ENCODE peak calls at places on chromosomes 5 and 9, in five cellular contexts. One of them, this sample, is unnamed. For H3K36me3, the result is how much of the 10 kb centered on the place peaks cover.

GRCh38 chr9:87193925-87194380 is 246.6 kb upstream of the GAS1 start:
- DNase-seq in PC-3: no peak
- DNase-seq in neural progenitor cell: no peak
- DNase-seq in tibial artery: no peak
- DNase-seq in sigmoid colon: no peak
- DNase-seq in this sample: no peak

GRCh38 chr9:93085676-93086075 is 10.3 kb upstream of the CARD19 start:
- DNase-seq in tibial artery: peak
- DNase-seq in neural progenitor cell: peak
- DNase-seq in sigmoid colon: peak
- DNase-seq in PC-3: no peak
- DNase-seq in this sample: peak

GRCh38 chr9:38068616-38068865 is 486 bp downstream of the SHB start:
- DNase-seq in neural progenitor cell: no peak
- DNase-seq in PC-3: peak
- DNase-seq in tibial artery: peak
- DNase-seq in sigmoid colon: peak
- DNase-seq in this sample: no peak

GRCh38 chr5:36575367-36575781 is 31.0 kb upstream of the SLC1A3 start:
- DNase-seq in sigmoid colon: no peak
- DNase-seq in tibial artery: no peak
- DNase-seq in PC-3: peak
- DNase-seq in neural progenitor cell: no peak
- DNase-seq in this sample: no peak

GRCh38 chr5:151223447-151224264 is at the start of gene CCDC69:
- DNase-seq in tibial artery: peak
- DNase-seq in sigmoid colon: peak
- DNase-seq in PC-3: peak
- DNase-seq in neural progenitor cell: peak
- DNase-seq in this sample: peak

GRCh38 chr9:132175431-132175830 is 13.6 kb downstream of the NTNG2 start:
- DNase-seq in tibial artery: no peak
- DNase-seq in sigmoid colon: no peak
- DNase-seq in neural progenitor cell: no peak
- DNase-seq in PC-3: no peak
- DNase-seq in this sample: no peak

GRCh38 chr5:59709833-59710232 is 183.7 kb downstream of the PDE4D start:
- DNase-seq in sigmoid colon: peak
- DNase-seq in PC-3: peak
- DNase-seq in tibial artery: no peak
- DNase-seq in neural progenitor cell: peak
- DNase-seq in this sample: no peak

GRCh38 chr5:135221696-135222095 is 177.3 kb downstream of the MACROH2A1 start:
- DNase-seq in tibial artery: peak
- DNase-seq in neural progenitor cell: no peak
- DNase-seq in PC-3: no peak
- DNase-seq in sigmoid colon: no peak
- DNase-seq in this sample: no peak

GRCh38 chr9:12878342-12878978 is 103.6 kb downstream of the LURAP1L start:
- DNase-seq in PC-3: peak
- DNase-seq in sigmoid colon: no peak
- DNase-seq in neural progenitor cell: no peak
- DNase-seq in tibial artery: no peak
- DNase-seq in this sample: no peak

GRCh38 chr5:176810687-176811501 is 535 bp downstream of the UNC5A start:
- DNase-seq in tibial artery: no peak
- DNase-seq in sigmoid colon: no peak
- DNase-seq in neural progenitor cell: no peak
- DNase-seq in PC-3: no peak
- DNase-seq in this sample: no peak

GRCh38 chr5:144307726-144308125 is 137.1 kb downstream of the KCTD16 start:
- DNase-seq in tibial artery: no peak
- DNase-seq in sigmoid colon: no peak
- DNase-seq in neural progenitor cell: no peak
- DNase-seq in PC-3: no peak
- DNase-seq in this sample: no peak

GRCh38 chr9:34686231-34686630 is 4.8 kb downstream of the CCL19 start:
- DNase-seq in tibial artery: no peak
- DNase-seq in sigmoid colon: no peak
- DNase-seq in neural progenitor cell: no peak
- DNase-seq in PC-3: no peak
- DNase-seq in this sample: no peak

GRCh38 chr5:179865471-179866240 is 7.0 kb upstream of the MRNIP start:
- DNase-seq in PC-3: no peak
- DNase-seq in tibial artery: no peak
- DNase-seq in neural progenitor cell: no peak
- DNase-seq in sigmoid colon: peak
- DNase-seq in this sample: no peak

GRCh38 chr5:607541-608285 is 4.4 kb upstream of the CEP72 start:
- DNase-seq in sigmoid colon: peak
- DNase-seq in PC-3: no peak
- DNase-seq in tibial artery: peak
- DNase-seq in neural progenitor cell: no peak
- DNase-seq in this sample: no peak

GRCh38 chr9:17631396-17631795 is 52.5 kb downstream of the SH3GL2 start:
- DNase-seq in PC-3: peak
- DNase-seq in tibial artery: no peak
- DNase-seq in neural progenitor cell: no peak
- DNase-seq in sigmoid colon: no peak
- DNase-seq in this sample: no peak

GRCh38 chr5:181171782-181172181 is 24.4 kb downstream of the OR2V2 start:
- DNase-seq in neural progenitor cell: no peak
- DNase-seq in sigmoid colon: no peak
- DNase-seq in PC-3: no peak
- DNase-seq in tibial artery: no peak
- DNase-seq in this sample: no peak

GRCh38 chr5:181170237-181170830 is 22.9 kb downstream of the OR2V2 start:
- DNase-seq in neural progenitor cell: peak
- DNase-seq in PC-3: no peak
- DNase-seq in sigmoid colon: no peak
- DNase-seq in tibial artery: peak
- DNase-seq in this sample: no peak

GRCh38 chr5:181170996-181171395 is 23.6 kb downstream of the OR2V2 start:
- DNase-seq in PC-3: no peak
- DNase-seq in tibial artery: no peak
- DNase-seq in neural progenitor cell: no peak
- DNase-seq in sigmoid colon: no peak
- DNase-seq in this sample: no peak

GRCh38 chr5:181173420-181174342 is 26.3 kb downstream of the OR2V2 start:
- DNase-seq in sigmoid colon: no peak
- DNase-seq in PC-3: peak
- DNase-seq in neural progenitor cell: peak
- DNase-seq in tibial artery: no peak
- DNase-seq in this sample: no peak

GRCh38 chr5:181173027-181173419 is 25.6 kb downstream of the OR2V2 start:
- DNase-seq in PC-3: peak
- DNase-seq in tibial artery: no peak
- DNase-seq in sigmoid colon: no peak
- DNase-seq in neural progenitor cell: no peak
- DNase-seq in this sample: no peak
- TF ChIP-seq CTCF in PC-3: peak
- TF ChIP-seq CTCF in tibial artery: no peak
- TF ChIP-seq CTCF in sigmoid colon: no peak
- TF ChIP-seq CTCF in neural progenitor cell: peak
- TF ChIP-seq CTCF in this sample: no peak

GRCh38 chr5:88776692-88777091 is 106.3 kb downstream of the MEF2C start:
- DNase-seq in sigmoid colon: no peak
- DNase-seq in neural progenitor cell: no peak
- DNase-seq in PC-3: no peak
- DNase-seq in tibial artery: no peak
- DNase-seq in this sample: no peak
- H3K36me3 ChIP-seq in sigmoid colon: under half
- H3K36me3 ChIP-seq in neural progenitor cell: under half
- H3K36me3 ChIP-seq in PC-3: under half
- H3K36me3 ChIP-seq in tibial artery: under half
- H3K36me3 ChIP-seq in this sample: under half

GRCh38 chr5:162497455-162497854 is 429.9 kb downstream of the GABRG2 start:
- DNase-seq in PC-3: no peak
- DNase-seq in sigmoid colon: no peak
- DNase-seq in neural progenitor cell: no peak
- DNase-seq in tibial artery: no peak
- DNase-seq in this sample: no peak

DNA sequence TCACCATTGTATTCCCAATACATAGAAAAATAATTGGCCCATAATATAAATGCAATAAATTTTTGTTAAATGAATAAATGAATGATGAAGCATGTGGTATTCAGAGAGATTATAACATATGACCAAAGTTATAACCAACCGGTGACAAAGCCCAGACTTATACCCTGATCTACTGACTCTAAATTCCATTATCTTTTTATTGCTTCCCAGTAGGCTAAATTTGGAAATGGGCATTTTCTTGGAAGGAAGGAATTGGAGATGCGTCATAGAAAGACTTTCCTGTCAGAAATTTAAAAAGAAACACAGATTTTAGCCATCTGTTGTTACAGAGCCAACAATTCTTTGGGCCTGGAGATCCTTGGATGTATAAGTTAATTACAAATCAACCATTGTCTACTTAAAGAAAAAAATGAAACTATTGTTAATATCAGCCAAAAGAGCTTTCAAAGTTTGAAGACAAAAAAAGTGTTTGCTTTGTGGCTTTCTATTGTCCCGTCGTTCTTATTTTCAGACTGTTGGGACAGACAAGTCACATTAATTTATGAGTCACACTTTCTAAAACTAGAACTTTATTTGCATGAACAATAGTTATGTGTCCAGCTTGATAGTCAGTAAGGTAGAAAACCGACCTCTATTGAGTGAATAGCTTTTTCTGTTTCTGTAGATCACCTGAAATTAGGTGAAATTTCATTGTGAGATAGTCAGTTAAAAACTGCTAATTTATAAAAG is 428.7 kb downstream of the GABRG2 start:
- DNase-seq in PC-3: peak
- DNase-seq in sigmoid colon: no peak
- DNase-seq in neural progenitor cell: no peak
- DNase-seq in tibial artery: no peak
- DNase-seq in this sample: no peak
- H3K27ac ChIP-seq in PC-3: no peak
- H3K27ac ChIP-seq in sigmoid colon: no peak
- H3K27ac ChIP-seq in neural progenitor cell: no peak
- H3K27ac ChIP-seq in tibial artery: no peak
- H3K27ac ChIP-seq in this sample: no peak

GRCh38 chr9:127892831-127893230 is 6.6 kb downstream of the ST6GALNAC6 start:
- DNase-seq in neural progenitor cell: no peak
- DNase-seq in PC-3: no peak
- DNase-seq in sigmoid colon: no peak
- DNase-seq in tibial artery: no peak
- DNase-seq in this sample: no peak

GRCh38 chr9:127893392-127893791 is 6.0 kb downstream of the ST6GALNAC6 start:
- DNase-seq in tibial artery: no peak
- DNase-seq in sigmoid colon: no peak
- DNase-seq in neural progenitor cell: no peak
- DNase-seq in PC-3: no peak
- DNase-seq in this sample: no peak

GRCh38 chr9:127886401-127886972 is 9.0 kb upstream of the AK1 start:
- DNase-seq in tibial artery: no peak
- DNase-seq in neural progenitor cell: no peak
- DNase-seq in sigmoid colon: no peak
- DNase-seq in PC-3: no peak
- DNase-seq in this sample: no peak

GRCh38 chr9:127887792-127888191 is 10.3 kb upstream of the AK1 start:
- DNase-seq in tibial artery: no peak
- DNase-seq in PC-3: no peak
- DNase-seq in sigmoid colon: no peak
- DNase-seq in neural progenitor cell: no peak
- DNase-seq in this sample: no peak

GRCh38 chr9:127890053-127890452 is 9.3 kb downstream of the ST6GALNAC6 start:
- DNase-seq in PC-3: no peak
- DNase-seq in sigmoid colon: no peak
- DNase-seq in neural progenitor cell: no peak
- DNase-seq in tibial artery: no peak
- DNase-seq in this sample: no peak
- TF ChIP-seq CTCF in PC-3: no peak
- TF ChIP-seq CTCF in sigmoid colon: no peak
- TF ChIP-seq CTCF in neural progenitor cell: no peak
- TF ChIP-seq CTCF in tibial artery: no peak
- TF ChIP-seq CTCF in this sample: no peak

GRCh38 chr5:39409036-39409435 is 15.7 kb downstream of the DAB2 start:
- DNase-seq in neural progenitor cell: no peak
- DNase-seq in sigmoid colon: no peak
- DNase-seq in PC-3: no peak
- DNase-seq in tibial artery: no peak
- DNase-seq in this sample: no peak
- H3K36me3 ChIP-seq in neural progenitor cell: under half
- H3K36me3 ChIP-seq in sigmoid colon: under half
- H3K36me3 ChIP-seq in PC-3: under half
- H3K36me3 ChIP-seq in tibial artery: under half
- H3K36me3 ChIP-seq in this sample: under half

GRCh38 chr9:105459329-105459728 is 11.5 kb downstream of the FSD1L start:
- DNase-seq in sigmoid colon: no peak
- DNase-seq in neural progenitor cell: no peak
- DNase-seq in PC-3: no peak
- DNase-seq in tibial artery: no peak
- DNase-seq in this sample: no peak
- H3K27ac ChIP-seq in sigmoid colon: no peak
- H3K27ac ChIP-seq in neural progenitor cell: no peak
- H3K27ac ChIP-seq in PC-3: no peak
- H3K27ac ChIP-seq in tibial artery: no peak
- H3K27ac ChIP-seq in this sample: no peak

This sample was measured in lower lobe of right lung.